ENCODE peak calls at places on chromosomes 2 and 18, in eight cellular contexts. One of them, this sample, is unnamed.

GRCh38 chr2:11564864-11565567 is 31.2 kb downstream of the GREB1 start:
- DNase-seq in AG04450: no peak
- DNase-seq in fibroblast of lung: no peak
- DNase-seq in tibial artery: peak; percentile 29
- DNase-seq in heart right ventricle: no peak
- DNase-seq in hepatocyte: no peak
- DNase-seq in prostate gland: no peak
- DNase-seq in brain microvascular endothelial cell: no peak
- DNase-seq in this sample: no peak

GRCh38 chr2:70954886-70955285 is 19.2 kb downstream of the ATP6V1B1 start:
- DNase-seq in AG04450: no peak
- DNase-seq in fibroblast of lung: no peak
- DNase-seq in tibial artery: peak; percentile 29
- DNase-seq in heart right ventricle: no peak
- DNase-seq in hepatocyte: peak; percentile 2
- DNase-seq in prostate gland: no peak
- DNase-seq in brain microvascular endothelial cell: no peak
- DNase-seq in this sample: no peak

GRCh38 chr2:151347904-151348303 is 9.5 kb upstream of the TNFAIP6 start:
- DNase-seq in AG04450: no peak
- DNase-seq in fibroblast of lung: no peak
- DNase-seq in tibial artery: no peak
- DNase-seq in heart right ventricle: no peak
- DNase-seq in hepatocyte: peak; percentile 18
- DNase-seq in prostate gland: no peak
- DNase-seq in brain microvascular endothelial cell: peak; percentile 7
- DNase-seq in this sample: no peak

GRCh38 chr2:127007652-127008051 is 99.3 kb downstream of the BIN1 start:
- DNase-seq in AG04450: peak; percentile 37
- DNase-seq in fibroblast of lung: peak; percentile 84
- DNase-seq in tibial artery: no peak
- DNase-seq in heart right ventricle: no peak
- DNase-seq in hepatocyte: no peak
- DNase-seq in prostate gland: no peak
- DNase-seq in brain microvascular endothelial cell: peak; percentile 40
- DNase-seq in this sample: peak; percentile 58

GRCh38 chr2:136248242-136248641 is 130.3 kb upstream of the CXCR4 start:
- DNase-seq in AG04450: no peak
- DNase-seq in fibroblast of lung: peak; percentile 47
- DNase-seq in tibial artery: no peak
- DNase-seq in heart right ventricle: no peak
- DNase-seq in hepatocyte: peak; percentile 27
- DNase-seq in prostate gland: no peak
- DNase-seq in brain microvascular endothelial cell: peak; percentile 68
- DNase-seq in this sample: peak; percentile 14

GRCh38 chr2:239581352-239581901 is 180.6 kb upstream of the HDAC4 start:
- DNase-seq in AG04450: no peak
- DNase-seq in fibroblast of lung: no peak
- DNase-seq in tibial artery: peak; percentile 48
- DNase-seq in heart right ventricle: no peak
- DNase-seq in hepatocyte: no peak
- DNase-seq in prostate gland: no peak
- DNase-seq in brain microvascular endothelial cell: no peak
- DNase-seq in this sample: no peak

GRCh38 chr2:239268082-239268481 is 132.7 kb downstream of the HDAC4 start:
- DNase-seq in AG04450: no peak
- DNase-seq in fibroblast of lung: no peak
- DNase-seq in tibial artery: peak; percentile 91
- DNase-seq in heart right ventricle: peak; percentile 72
- DNase-seq in hepatocyte: no peak
- DNase-seq in prostate gland: peak; percentile 65
- DNase-seq in brain microvascular endothelial cell: no peak
- DNase-seq in this sample: no peak

GRCh38 chr2:64644240-64645013 is 9.3 kb downstream of the SERTAD2 start:
- DNase-seq in AG04450: no peak
- DNase-seq in fibroblast of lung: peak; percentile 77
- DNase-seq in tibial artery: peak; percentile 85
- DNase-seq in heart right ventricle: peak; percentile 76
- DNase-seq in hepatocyte: peak; percentile 88
- DNase-seq in prostate gland: peak; percentile 53
- DNase-seq in brain microvascular endothelial cell: peak; percentile 78
- DNase-seq in this sample: no peak

GRCh38 chr2:136117391-136117841 is 533 bp downstream of the CXCR4 start:
- DNase-seq in AG04450: no peak
- DNase-seq in fibroblast of lung: peak; percentile 46
- DNase-seq in tibial artery: no peak
- DNase-seq in heart right ventricle: peak; percentile 49
- DNase-seq in hepatocyte: peak; percentile 71
- DNase-seq in prostate gland: no peak
- DNase-seq in brain microvascular endothelial cell: peak; percentile 16
- DNase-seq in this sample: no peak

GRCh38 chr2:201420442-201421113 is 30.7 kb downstream of the TRAK2 start:
- DNase-seq in AG04450: no peak
- DNase-seq in fibroblast of lung: peak; percentile 60
- DNase-seq in tibial artery: no peak
- DNase-seq in heart right ventricle: no peak
- DNase-seq in hepatocyte: no peak
- DNase-seq in prostate gland: no peak
- DNase-seq in brain microvascular endothelial cell: peak; percentile 59
- DNase-seq in this sample: peak; percentile 23

GRCh38 chr18:49561127-49561376 is 805 bp upstream of the LIPG start:
- DNase-seq in AG04450: no peak
- DNase-seq in fibroblast of lung: no peak
- DNase-seq in tibial artery: no peak
- DNase-seq in heart right ventricle: no peak
- DNase-seq in hepatocyte: no peak
- DNase-seq in prostate gland: no peak
- DNase-seq in brain microvascular endothelial cell: no peak
- DNase-seq in this sample: no peak

GRCh38 chr2:96669539-96670215 is 27.1 kb downstream of the FER1L5 start:
- DNase-seq in AG04450: no peak
- DNase-seq in fibroblast of lung: no peak
- DNase-seq in tibial artery: no peak
- DNase-seq in heart right ventricle: no peak
- DNase-seq in hepatocyte: no peak
- DNase-seq in prostate gland: no peak
- DNase-seq in brain microvascular endothelial cell: no peak
- DNase-seq in this sample: no peak

DNA sequence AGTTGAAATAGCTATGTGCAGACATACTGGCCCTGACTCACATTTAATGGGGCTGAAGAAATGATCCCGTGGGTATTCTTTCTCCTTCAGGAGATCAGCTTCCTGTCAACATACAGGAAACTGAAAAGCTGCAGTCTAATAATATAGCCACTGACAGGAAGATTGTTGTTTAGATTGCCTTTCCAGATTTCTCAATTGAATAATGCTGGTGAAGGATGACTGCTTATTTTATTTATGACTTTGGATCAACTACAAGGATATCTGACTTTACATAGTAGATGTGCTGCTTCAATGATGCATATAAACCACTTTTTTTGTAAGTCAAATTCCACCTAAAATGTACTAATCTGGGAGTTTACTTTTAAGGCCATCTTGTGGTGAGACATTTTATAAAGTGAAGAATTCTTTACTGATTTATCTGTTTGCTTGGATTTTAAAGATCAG is 93.4 kb upstream of the MAP4K3 start:
- DNase-seq in AG04450: no peak
- DNase-seq in fibroblast of lung: peak; percentile 65
- DNase-seq in tibial artery: no peak
- DNase-seq in heart right ventricle: no peak
- DNase-seq in hepatocyte: no peak
- DNase-seq in prostate gland: no peak
- DNase-seq in brain microvascular endothelial cell: peak; percentile 60
- DNase-seq in this sample: no peak
- TF ChIP-seq CTCF in AG04450: peak; percentile 19
- TF ChIP-seq CTCF in fibroblast of lung: peak; percentile 16
- TF ChIP-seq CTCF in tibial artery: no peak
- TF ChIP-seq CTCF in heart right ventricle: no peak
- TF ChIP-seq CTCF in hepatocyte: peak; percentile 28
- TF ChIP-seq CTCF in prostate gland: no peak
- TF ChIP-seq CTCF in brain microvascular endothelial cell: no peak
- TF ChIP-seq CTCF in this sample: no peak

GRCh38 chr18:68666316-68666715 is 48.6 kb downstream of the TMX3 start:
- DNase-seq in AG04450: no peak
- DNase-seq in fibroblast of lung: peak; percentile 7
- DNase-seq in tibial artery: no peak
- DNase-seq in heart right ventricle: no peak
- DNase-seq in hepatocyte: no peak
- DNase-seq in prostate gland: no peak
- DNase-seq in brain microvascular endothelial cell: peak; percentile 1
- DNase-seq in this sample: no peak
- H3K27ac ChIP-seq in AG04450: no peak overlapping the region
- H3K27ac ChIP-seq in fibroblast of lung: no peak overlapping the region
- H3K27ac ChIP-seq in tibial artery: no peak overlapping the region
- H3K27ac ChIP-seq in heart right ventricle: no peak overlapping the region
- H3K27ac ChIP-seq in hepatocyte: no peak overlapping the region
- H3K27ac ChIP-seq in prostate gland: no peak overlapping the region
- H3K27ac ChIP-seq in brain microvascular endothelial cell: no peak overlapping the region
- H3K27ac ChIP-seq in this sample: no peak overlapping the region

GRCh38 chr2:223760838-223761502 is 76.4 kb downstream of the AP1S3 start:
- DNase-seq in AG04450: no peak
- DNase-seq in fibroblast of lung: peak; percentile 77
- DNase-seq in tibial artery: no peak
- DNase-seq in heart right ventricle: no peak
- DNase-seq in hepatocyte: peak; percentile 64
- DNase-seq in prostate gland: no peak
- DNase-seq in brain microvascular endothelial cell: peak; percentile 83
- DNase-seq in this sample: peak; percentile 76
- TF ChIP-seq CTCF in AG04450: peak; percentile 20
- TF ChIP-seq CTCF in fibroblast of lung: peak; percentile 28
- TF ChIP-seq CTCF in tibial artery: no peak
- TF ChIP-seq CTCF in heart right ventricle: no peak
- TF ChIP-seq CTCF in hepatocyte: no peak
- TF ChIP-seq CTCF in prostate gland: no peak
- TF ChIP-seq CTCF in brain microvascular endothelial cell: peak; percentile 55
- TF ChIP-seq CTCF in this sample: no peak

GRCh38 chr2:60958800-60959199 is 58.7 kb upstream of the PEX13 start:
- DNase-seq in AG04450: peak; percentile 39
- DNase-seq in fibroblast of lung: no peak
- DNase-seq in tibial artery: no peak
- DNase-seq in heart right ventricle: no peak
- DNase-seq in hepatocyte: peak; percentile 12
- DNase-seq in prostate gland: no peak
- DNase-seq in brain microvascular endothelial cell: peak; percentile 43
- DNase-seq in this sample: peak; percentile 80

GRCh38 chr2:60962534-60962933 is 55.0 kb upstream of the PEX13 start:
- DNase-seq in AG04450: no peak
- DNase-seq in fibroblast of lung: no peak
- DNase-seq in tibial artery: no peak
- DNase-seq in heart right ventricle: no peak
- DNase-seq in hepatocyte: no peak
- DNase-seq in prostate gland: no peak
- DNase-seq in brain microvascular endothelial cell: no peak
- DNase-seq in this sample: no peak

GRCh38 chr2:60959501-60959900 is 58.0 kb upstream of the PEX13 start:
- DNase-seq in AG04450: no peak
- DNase-seq in fibroblast of lung: no peak
- DNase-seq in tibial artery: no peak
- DNase-seq in heart right ventricle: no peak
- DNase-seq in hepatocyte: no peak
- DNase-seq in prostate gland: no peak
- DNase-seq in brain microvascular endothelial cell: no peak
- DNase-seq in this sample: no peak

GRCh38 chr2:60961457-60961856 is 56.1 kb upstream of the PEX13 start:
- DNase-seq in AG04450: peak; percentile 10
- DNase-seq in fibroblast of lung: peak; percentile 44
- DNase-seq in tibial artery: no peak
- DNase-seq in heart right ventricle: no peak
- DNase-seq in hepatocyte: peak; percentile 7
- DNase-seq in prostate gland: no peak
- DNase-seq in brain microvascular endothelial cell: peak; percentile 17
- DNase-seq in this sample: peak; percentile 70

GRCh38 chr2:60960706-60961105 is 56.8 kb upstream of the PEX13 start:
- DNase-seq in AG04450: no peak
- DNase-seq in fibroblast of lung: no peak
- DNase-seq in tibial artery: no peak
- DNase-seq in heart right ventricle: no peak
- DNase-seq in hepatocyte: no peak
- DNase-seq in prostate gland: no peak
- DNase-seq in brain microvascular endothelial cell: no peak
- DNase-seq in this sample: no peak
- H3K27ac ChIP-seq in AG04450: no peak overlapping the region
- H3K27ac ChIP-seq in fibroblast of lung: no peak overlapping the region
- H3K27ac ChIP-seq in tibial artery: no peak overlapping the region
- H3K27ac ChIP-seq in heart right ventricle: no peak overlapping the region
- H3K27ac ChIP-seq in hepatocyte: no peak overlapping the region
- H3K27ac ChIP-seq in prostate gland: no peak overlapping the region
- H3K27ac ChIP-seq in brain microvascular endothelial cell: no peak overlapping the region
- H3K27ac ChIP-seq in this sample: no peak overlapping the region